ENCODE peak calls at places on chromosomes 5 and 9, in four cellular contexts. I is GM12878, K is SK-N-SH, S is HepG2. Z is an unnamed sample.

GRCh38 chr9:135928731-135929655 is 21.6 kb upstream of the CAMSAP1 start:
- DNase-seq in I (no peak), S (no peak), K (no peak), Z (no peak)

GRCh38 chr5:174145821-174146220 is 100.3 kb downstream of the NSG2 start:
- DNase-seq in K (peak), S (no peak), I (no peak), Z (no peak)

GRCh38 chr5:43664641-43665040 is 61.7 kb downstream of the NNT start:
- DNase-seq in S (no peak), K (no peak), I (no peak), Z (no peak)

GRCh38 chr5:136276087-136276486 is 83.1 kb upstream of the SMIM32 start:
- DNase-seq in S (peak), I (no peak), K (no peak), Z (no peak)

GRCh38 chr9:126862461-126862830 is 2.0 kb downstream of the ZBTB34 start:
- DNase-seq in K (no peak), I (no peak), S (no peak), Z (no peak)

GRCh38 chr9:72422214-72422613 is 57.2 kb upstream of the ZFAND5 start:
- DNase-seq in S (no peak), K (no peak), I (no peak), Z (no peak)

GRCh38 chr5:16936150-16937022 is at the start of gene MYO10:
- DNase-seq in S (no peak), I (no peak), K (peak), Z (peak)

GRCh38 chr9:14345586-14346237 is 31.8 kb upstream of the NFIB start:
- DNase-seq in I (no peak), S (no peak), K (peak), Z (no peak)

GRCh38 chr9:138022756-138023393 is 145.3 kb downstream of the CACNA1B start:
- DNase-seq in I (no peak), K (no peak), S (no peak), Z (no peak)

GRCh38 chr5:179819296-179820126 is 1.2 kb upstream of the SQSTM1 start:
- DNase-seq in S (peak), K (peak), I (no peak), Z (peak)

GRCh38 chr5:166340039-166340438 is 1951.4 kb upstream of the WWC1 start:
- DNase-seq in S (no peak), I (no peak), K (no peak), Z (no peak)

GRCh38 chr5:166347051-166347450 is 1944.4 kb upstream of the WWC1 start:
- DNase-seq in I (no peak), S (no peak), K (no peak), Z (no peak)

GRCh38 chr5:166342330-166342891 is 1949.0 kb upstream of the WWC1 start:
- DNase-seq in K (no peak), I (no peak), S (no peak), Z (no peak)

GRCh38 chr5:166338801-166339200 is 1952.6 kb upstream of the WWC1 start:
- DNase-seq in I (no peak), K (no peak), S (no peak), Z (no peak)

GRCh38 chr5:166341708-166342329 is 1949.6 kb upstream of the WWC1 start:
- DNase-seq in S (no peak), I (no peak), K (no peak), Z (no peak)
- H2AFZ ChIP-seq in S (no peak), I (no peak), K (no peak), Z (no peak)

GRCh38 chr9:4886698-4887097 is 94.0 kb downstream of the RCL1 start:
- DNase-seq in I (peak), K (no peak), S (no peak), Z (no peak)
- TF ChIP-seq TCF12 in I (no peak), K (no peak), S (no peak), Z (no peak)

DNA sequence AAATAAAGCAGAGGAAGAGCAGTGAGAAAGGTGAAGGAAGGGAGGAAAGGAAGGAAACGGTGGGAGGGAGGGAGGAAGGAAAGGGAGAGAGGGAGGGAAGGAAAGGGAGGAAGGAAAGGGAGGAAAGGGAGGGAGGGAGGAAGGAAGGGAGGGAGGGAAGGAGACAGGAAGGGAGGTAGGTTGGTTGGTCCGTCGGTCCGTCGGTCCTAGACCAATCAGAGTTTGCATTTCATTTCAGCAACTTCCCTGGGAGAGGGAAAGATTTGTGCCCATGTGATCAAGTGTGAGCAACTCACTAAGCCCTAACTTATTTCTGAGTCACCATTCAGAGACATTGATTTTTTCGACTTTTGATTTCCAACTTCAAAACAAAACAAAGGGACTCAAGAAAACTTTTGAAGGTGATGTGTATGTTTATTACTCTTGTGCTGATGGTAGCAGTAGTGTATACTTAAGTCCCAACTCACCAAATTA is 18.8 kb downstream of the NANS start:
- DNase-seq in K (no peak), I (no peak), S (no peak), Z (no peak)
- H2AFZ ChIP-seq in K (no peak), I (no peak), S (no peak), Z (no peak)

GRCh38 chr9:2570615-2571479 is 50.7 kb upstream of the VLDLR start:
- DNase-seq in S (peak), K (peak), I (peak), Z (no peak)
- TF ChIP-seq TCF12 in S (no peak), K (peak), I (peak), Z (no peak)

GRCh38 chr9:33159760-33160127 is 7.4 kb downstream of the B4GALT1 start:
- DNase-seq in S (no peak), I (no peak), K (peak), Z (no peak)

GRCh38 chr9:33158555-33159057 is 8.5 kb downstream of the B4GALT1 start:
- DNase-seq in S (no peak), K (no peak), I (no peak), Z (no peak)

GRCh38 chr9:33155393-33155792 is 11.7 kb downstream of the B4GALT1 start:
- DNase-seq in S (no peak), I (no peak), K (no peak), Z (no peak)

GRCh38 chr9:33159058-33159759 is 7.9 kb downstream of the B4GALT1 start:
- DNase-seq in K (no peak), I (no peak), S (no peak), Z (no peak)

DNA sequence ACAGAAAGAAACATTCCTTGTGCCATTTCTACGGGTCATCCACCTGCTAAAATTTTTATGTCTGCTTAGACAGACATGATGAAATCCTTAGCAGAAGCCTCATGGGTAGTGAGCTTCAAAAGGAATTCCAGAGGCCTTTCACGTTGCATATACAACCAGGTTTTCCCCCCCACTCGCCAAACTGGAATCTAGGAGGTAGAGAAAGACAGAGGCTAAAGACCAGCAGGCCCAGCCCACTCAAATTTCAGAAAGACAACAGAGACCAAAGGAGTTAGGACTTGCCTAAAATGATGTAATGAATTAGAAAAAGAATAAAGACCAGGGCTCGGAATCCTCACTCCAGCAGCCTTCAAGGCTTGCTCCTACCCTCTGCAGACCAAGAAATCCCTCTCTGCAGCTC is 9.2 kb downstream of the B4GALT1 start:
- DNase-seq in K (no peak), I (no peak), S (no peak), Z (no peak)
- H2AFZ ChIP-seq in K (no peak), I (no peak), S (no peak), Z (no peak)

DNA sequence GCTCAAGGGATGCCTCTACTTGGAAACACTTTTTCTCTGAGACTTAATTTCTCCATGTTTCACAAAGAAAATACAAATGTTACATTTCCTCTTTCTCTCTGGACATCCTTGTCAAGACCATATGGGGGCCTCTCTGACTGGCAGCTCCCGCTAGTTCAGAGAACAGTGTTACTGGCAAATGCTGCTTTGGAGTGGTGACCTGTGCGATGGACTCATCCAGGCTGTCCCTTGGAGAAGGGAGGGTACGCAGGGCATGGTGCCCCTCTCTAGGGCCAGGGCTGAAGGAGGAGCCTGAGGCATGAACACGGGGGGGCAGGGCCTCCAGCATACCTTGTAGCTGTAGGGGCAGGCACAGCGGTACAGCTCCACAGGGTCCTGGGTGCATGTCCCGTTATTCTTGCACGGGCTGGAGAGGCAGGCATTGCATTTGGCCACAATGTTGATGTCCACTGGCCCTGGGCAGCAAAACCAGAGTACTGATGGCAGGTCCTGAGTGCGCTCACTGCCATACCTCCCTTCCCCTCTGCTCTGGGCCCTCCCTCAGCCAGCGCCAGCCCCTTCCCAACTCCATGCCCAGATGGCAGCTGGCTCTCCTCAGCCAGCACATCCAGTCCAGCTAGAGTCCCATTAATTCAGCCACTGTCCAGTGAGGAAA is 128.6 kb upstream of the PANK3 start:
- DNase-seq in I (no peak), S (no peak), K (no peak), Z (no peak)
- TF ChIP-seq TCF12 in I (no peak), S (no peak), K (no peak), Z (no peak)

GRCh38 chr5:9622891-9623547 is 7.1 kb downstream of the TAS2R1 start:
- DNase-seq in I (no peak), K (no peak), S (no peak), Z (no peak)

GRCh38 chr5:9624196-9624947 is 5.8 kb downstream of the TAS2R1 start:
- DNase-seq in S (no peak), I (no peak), K (no peak), Z (no peak)

GRCh38 chr5:9617739-9618504 is 12.2 kb downstream of the TAS2R1 start:
- DNase-seq in K (no peak), S (no peak), I (no peak), Z (no peak)

GRCh38 chr5:9619331-9620092 is 10.6 kb downstream of the TAS2R1 start:
- DNase-seq in S (no peak), I (no peak), K (no peak), Z (no peak)

GRCh38 chr5:9621379-9621903 is 8.7 kb downstream of the TAS2R1 start:
- DNase-seq in K (peak), S (no peak), I (no peak), Z (no peak)
- H2AFZ ChIP-seq in K (no peak), S (no peak), I (no peak), Z (no peak)

DNA sequence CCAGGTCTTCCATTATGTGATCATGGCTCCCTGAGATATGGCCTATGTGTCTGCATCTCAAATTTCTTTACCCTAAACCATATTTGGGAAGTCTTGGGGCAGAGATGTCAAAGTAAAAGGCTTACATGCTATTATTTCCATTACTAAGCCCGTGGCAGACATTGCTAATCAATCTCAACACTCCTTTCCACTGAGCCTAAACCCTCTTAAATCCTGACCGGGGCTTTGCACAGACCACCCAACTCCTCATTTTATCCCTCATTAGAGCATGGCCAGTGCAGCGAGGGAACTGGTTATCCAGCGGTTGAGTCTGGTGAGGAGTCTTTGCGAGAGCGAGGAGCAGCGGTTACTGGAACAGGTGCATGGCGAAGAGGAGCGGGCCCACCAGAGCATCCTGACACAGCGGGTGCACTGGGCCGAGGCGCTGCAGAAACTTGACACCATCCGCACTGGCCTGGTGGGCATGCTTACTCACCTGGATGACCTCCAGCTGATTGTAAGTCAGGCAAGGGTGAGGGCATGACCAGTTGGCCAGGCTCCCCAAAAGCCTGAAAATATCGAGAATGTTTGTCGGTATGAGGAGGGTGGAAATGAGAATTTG is 11.0 kb downstream of the BSPRY start:
- DNase-seq in K (no peak), S (no peak), I (no peak), Z (no peak)
- TF ChIP-seq TCF12 in K (no peak), S (no peak), I (no peak), Z (no peak)

Z was measured in H1.